ENCODE peak calls at places on chromosome 5, in ten cellular contexts. D is NCI-H1092; H is activated naive CD4-positive, alpha-beta T cell treated with anti-CD3 and anti-CD28 coated beads, Interleukin-2, amount 10 ng/mL, durations not matched to agents 7 days and 5 days; S is stimulated activated CD4-positive, alpha-beta T cell treated with anti-CD3 and anti-CD28 coated beads, Interleukin-4, amount 100 ng/mL, for 48 hours; W is testis; Y is HTR-8/SVneo; X is A172; P is epithelial cell of esophagus; J is H54; T is adrenal gland. N is an unnamed sample.

GRCh38 chr5:73284196-73284795 is 111.3 kb downstream of the TMEM174 start:
- DNase-seq in D (no peak), H (no peak), S (no peak), W (no peak), Y (no peak), X (no peak), P (no peak), J (no peak), T (no peak), N (no peak)

GRCh38 chr5:143464723-143465490 is 61.4 kb upstream of the NR3C1 start:
- DNase-seq in D (no peak), H (no peak), S (no peak), W (no peak), Y (no peak), X (no peak), P (no peak), J (no peak), T (no peak), N (no peak)

GRCh38 chr5:148125641-148126040 is 42.7 kb upstream of the SPINK14 start:
- DNase-seq in D (no peak), H (no peak), S (no peak), W (no peak), Y (no peak), X (peak), P (peak), J (no peak), T (no peak), N (peak)

GRCh38 chr5:176550275-176550831 is 1.2 kb downstream of the CDHR2 start:
- DNase-seq in D (no peak), H (no peak), S (no peak), W (no peak), Y (no peak), X (no peak), P (no peak), J (no peak), T (no peak), N (no peak)

GRCh38 chr5:128632264-128632663 is 94.2 kb upstream of the FBN2 start:
- DNase-seq in D (no peak), H (no peak), S (no peak), W (no peak), Y (peak), X (peak), P (peak), J (no peak), T (no peak), N (peak)

GRCh38 chr5:150279618-150280017 is 10.0 kb downstream of the CAMK2A start:
- DNase-seq in D (peak), H (no peak), S (no peak), W (no peak), Y (no peak), X (no peak), P (no peak), J (no peak), T (no peak), N (no peak)

GRCh38 chr5:81161012-81161601 is 72.0 kb upstream of the CKMT2 start:
- DNase-seq in D (no peak), H (no peak), S (no peak), W (no peak), Y (no peak), X (no peak), P (no peak), J (no peak), T (no peak), N (no peak)

GRCh38 chr5:116394186-116394867 is 180.3 kb downstream of the SEMA6A start:
- DNase-seq in D (no peak), H (no peak), S (no peak), W (no peak), Y (no peak), X (no peak), P (no peak), J (no peak), T (no peak), N (no peak)

GRCh38 chr5:134554319-134555222 is 29.1 kb downstream of the JADE2 start:
- DNase-seq in D (no peak), H (no peak), S (peak), W (peak), Y (peak), X (peak), P (no peak), J (no peak), T (peak), N (peak)

GRCh38 chr5:143050183-143050582 is 280.0 kb downstream of the ARHGAP26 start:
- DNase-seq in D (no peak), H (no peak), S (no peak), W (no peak), Y (no peak), X (no peak), P (no peak), J (no peak), T (no peak), N (no peak)

GRCh38 chr5:178121450-178122276 is 8.3 kb downstream of the N4BP3 start:
- DNase-seq in D (no peak), H (no peak), S (no peak), W (peak), Y (no peak), X (no peak), P (no peak), J (no peak), T (no peak), N (no peak)

GRCh38 chr5:15966066-15966640 is 213.4 kb downstream of the MARCHF11 start:
- DNase-seq in D (no peak), H (no peak), S (no peak), W (no peak), Y (no peak), X (peak), P (peak), J (no peak), T (no peak), N (no peak)

GRCh38 chr5:180519098-180519497 is 24.9 kb downstream of the CNOT6 start:
- DNase-seq in D (no peak), H (no peak), S (no peak), W (no peak), Y (no peak), X (no peak), P (peak), J (no peak), T (no peak), N (no peak)

GRCh38 chr5:107474724-107475489 is 195.8 kb downstream of the EFNA5 start:
- DNase-seq in D (no peak), H (no peak), S (no peak), W (no peak), Y (no peak), X (peak), P (peak), J (no peak), T (no peak), N (peak)

GRCh38 chr5:173645437-173645807 is 29.0 kb upstream of the BOD1 start:
- DNase-seq in D (no peak), H (no peak), S (no peak), W (no peak), Y (peak), X (peak), P (no peak), J (no peak), T (no peak), N (no peak)

GRCh38 chr5:112594941-112595340 is 142.7 kb upstream of the APC start:
- DNase-seq in D (no peak), H (no peak), S (no peak), W (no peak), Y (no peak), X (no peak), P (no peak), J (no peak), T (no peak), N (no peak)

GRCh38 chr5:149038336-149039075 is 24.4 kb downstream of the SH3TC2 start:
- DNase-seq in D (no peak), H (no peak), S (no peak), W (no peak), Y (no peak), X (no peak), P (no peak), J (no peak), T (no peak), N (peak)

GRCh38 chr5:68329554-68329953 is 114.0 kb downstream of the PIK3R1 start:
- DNase-seq in D (no peak), H (no peak), S (no peak), W (no peak), Y (no peak), X (no peak), P (no peak), J (no peak), T (no peak), N (no peak)

GRCh38 chr5:84382363-84383295 is 2.1 kb downstream of the EDIL3 start:
- DNase-seq in D (no peak), H (no peak), S (no peak), W (peak), Y (no peak), X (peak), P (peak), J (peak), T (peak), N (no peak)

GRCh38 chr5:107557051-107557658 is 113.6 kb downstream of the EFNA5 start:
- DNase-seq in D (no peak), H (no peak), S (no peak), W (no peak), Y (peak), X (peak), P (peak), J (peak), T (no peak), N (peak)

GRCh38 chr5:14574891-14575496 is 6.6 kb upstream of the OTULINL start:
- DNase-seq in D (peak), H (no peak), S (no peak), W (peak), Y (no peak), X (no peak), P (peak), J (no peak), T (no peak), N (peak)

GRCh38 chr5:33470544-33470943 is 29.8 kb downstream of the TARS1 start:
- DNase-seq in D (no peak), H (no peak), S (no peak), W (peak), Y (peak), X (peak), P (peak), J (peak), T (no peak), N (peak)

GRCh38 chr5:134028496-134028895 is 23.7 kb upstream of the VDAC1 start:
- DNase-seq in D (no peak), H (no peak), S (no peak), W (no peak), Y (no peak), X (no peak), P (no peak), J (no peak), T (no peak), N (no peak)

GRCh38 chr5:172679621-172680212 is 38.7 kb downstream of the NEURL1B start:
- DNase-seq in D (no peak), H (no peak), S (no peak), W (no peak), Y (no peak), X (no peak), P (no peak), J (no peak), T (no peak), N (no peak)

GRCh38 chr5:151234476-151235238 is 10.8 kb upstream of the CCDC69 start:
- DNase-seq in D (no peak), H (peak), S (no peak), W (peak), Y (no peak), X (no peak), P (no peak), J (no peak), T (peak), N (no peak)